ENCODE peak calls at places on chromosomes 13 and 19, in six cellular contexts. W is adipocyte, O is colonic mucosa, D is mucosa of descending colon, G is body of pancreas, C is fibroblast of lung. B is an unnamed sample. For H3K9me3 and H3K36me3, the result is how much of the 10 kb centered on the place peaks cover.

GRCh38 chr19:45729774-45730388 is 815 bp downstream of the FBXO46 start:
- DNase-seq in W (peak), O (no peak), D (no peak), G (no peak), C (no peak), B (no peak)

GRCh38 chr19:2549701-2550191 is 73.8 kb downstream of the GADD45B start:
- DNase-seq in W (peak), O (peak), D (peak), G (peak), C (peak), B (peak)

GRCh38 chr19:51614789-51615188 is 15.4 kb downstream of the SIGLEC5 start:
- DNase-seq in W (no peak), O (no peak), D (no peak), G (no peak), C (no peak), B (no peak)

GRCh38 chr19:40523322-40524047 is 53.2 kb upstream of the SHKBP1 start:
- DNase-seq in W (peak), O (peak), D (peak), G (peak), C (peak), B (peak)

GRCh38 chr13:104253063-104253680 is 1187.0 kb upstream of the SLC10A2 start:
- DNase-seq in W (no peak), O (no peak), D (no peak), G (no peak), C (peak), B (no peak)

GRCh38 chr19:58328999-58329398 is 2.2 kb downstream of the ZSCAN22 start:
- DNase-seq in W (no peak), O (no peak), D (no peak), G (no peak), C (no peak), B (no peak)

GRCh38 chr13:40206241-40207109 is 460.0 kb downstream of the FOXO1 start:
- DNase-seq in W (no peak), O (no peak), D (no peak), G (peak), C (peak), B (peak)

GRCh38 chr13:75705395-75705794 is 69.3 kb downstream of the LMO7 start:
- DNase-seq in W (peak), O (no peak), D (no peak), G (no peak), C (peak), B (no peak)

GRCh38 chr19:23512151-23512925 is 117.1 kb upstream of the ZNF91 start:
- DNase-seq in W (no peak), O (no peak), D (no peak), G (no peak), C (no peak), B (no peak)

GRCh38 chr13:42035905-42036521 is 12.4 kb upstream of the DGKH start:
- DNase-seq in W (no peak), O (no peak), D (no peak), G (no peak), C (no peak), B (no peak)

GRCh38 chr13:111212517-111212873 is 97.4 kb downstream of the ARHGEF7 start:
- DNase-seq in W (no peak), O (no peak), D (no peak), G (no peak), C (no peak), B (no peak)

GRCh38 chr13:31699650-31700049 is 39.7 kb upstream of the RXFP2 start:
- DNase-seq in W (no peak), O (no peak), D (no peak), G (no peak), C (no peak), B (no peak)

GRCh38 chr19:18291590-18292459 is 10.4 kb upstream of the JUND start:
- DNase-seq in W (peak), O (peak), D (peak), G (peak), C (peak), B (peak)

GRCh38 chr13:75581874-75582640 is 32.5 kb downstream of the UCHL3 start:
- DNase-seq in W (no peak), O (no peak), D (no peak), G (no peak), C (peak), B (no peak)

GRCh38 chr13:28049215-28049614 is 51.2 kb downstream of the FLT3 start:
- DNase-seq in W (no peak), O (no peak), D (no peak), G (no peak), C (no peak), B (no peak)

GRCh38 chr13:106105153-106105552 is 430.3 kb downstream of the EFNB2 start:
- DNase-seq in W (no peak), O (no peak), D (no peak), G (no peak), C (peak), B (peak)

GRCh38 chr13:42650470-42650869 is 76.5 kb downstream of the TNFSF11 start:
- DNase-seq in W (peak), O (no peak), D (no peak), G (no peak), C (no peak), B (no peak)

GRCh38 chr13:50387124-50387581 is 371.9 kb downstream of the KCNRG start:
- DNase-seq in W (peak), O (peak), D (peak), G (peak), C (peak), B (peak)

GRCh38 chr19:43430142-43430710 is 15.5 kb downstream of the TEX101 start:
- DNase-seq in W (no peak), O (peak), D (no peak), G (no peak), C (no peak), B (no peak)

GRCh38 chr19:4575978-4576933 is 16.8 kb upstream of the SEMA6B start:
- DNase-seq in W (peak), O (peak), D (no peak), G (peak), C (peak), B (peak)

GRCh38 chr13:39451301-39451700 is 151.7 kb downstream of the LHFPL6 start:
- DNase-seq in W (peak), O (no peak), D (no peak), G (no peak), C (peak), B (no peak)

GRCh38 chr19:42330521-42330835 is 5.0 kb downstream of the MEGF8 start:
- DNase-seq in W (peak), O (no peak), D (no peak), G (no peak), C (no peak), B (no peak)

GRCh38 chr19:35268546-35269424 is at the start of gene USF2:
- DNase-seq in W (peak), O (peak), D (peak), G (peak), C (peak), B (peak)

GRCh38 chr13:27044837-27045570 is 126.6 kb downstream of the USP12 start:
- DNase-seq in W (no peak), O (no peak), D (no peak), G (no peak), C (no peak), B (no peak)

DNA sequence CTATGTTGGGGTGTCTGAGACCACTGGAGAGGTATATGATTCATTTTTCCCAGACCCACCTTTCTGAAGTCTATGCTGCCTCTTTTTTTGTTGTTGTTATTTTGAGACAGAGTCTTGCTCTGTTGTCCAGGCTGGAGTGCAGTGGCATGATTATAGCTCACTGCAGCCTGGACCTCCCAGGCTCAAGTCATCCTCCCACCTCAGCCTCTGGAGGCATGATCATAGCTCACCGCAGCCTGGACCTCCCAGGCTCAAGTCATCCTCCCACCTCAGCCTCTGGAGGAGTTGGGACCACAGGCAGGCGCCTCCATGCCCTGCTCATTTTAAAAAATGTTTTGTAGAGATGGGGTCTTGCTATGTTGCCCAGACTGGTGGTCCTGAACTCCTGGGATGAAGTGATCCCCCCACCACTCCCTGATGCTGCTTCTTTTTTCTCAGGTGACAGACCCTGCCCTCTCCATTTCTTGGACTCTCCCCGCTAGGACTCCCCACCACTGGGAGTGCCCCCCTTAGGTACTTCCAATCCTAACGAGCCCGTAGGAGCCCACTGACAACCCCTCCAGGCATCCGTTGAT is 45.3 kb downstream of the ARHGEF18 start:
- DNase-seq in W (no peak), O (no peak), D (no peak), G (no peak), C (no peak), B (no peak)
- H3K9me3 ChIP-seq in W (under half), O (under half), D (under half), G (under half), C (under half), B (under half)

GRCh38 chr13:24742294-24742693 is 21.7 kb upstream of the RNF17 start:
- DNase-seq in W (no peak), O (no peak), D (no peak), G (no peak), C (peak), B (no peak)
- H3K36me3 ChIP-seq in W (under half), O (under half), D (under half), G (under half), C (under half), B (under half)

DNA sequence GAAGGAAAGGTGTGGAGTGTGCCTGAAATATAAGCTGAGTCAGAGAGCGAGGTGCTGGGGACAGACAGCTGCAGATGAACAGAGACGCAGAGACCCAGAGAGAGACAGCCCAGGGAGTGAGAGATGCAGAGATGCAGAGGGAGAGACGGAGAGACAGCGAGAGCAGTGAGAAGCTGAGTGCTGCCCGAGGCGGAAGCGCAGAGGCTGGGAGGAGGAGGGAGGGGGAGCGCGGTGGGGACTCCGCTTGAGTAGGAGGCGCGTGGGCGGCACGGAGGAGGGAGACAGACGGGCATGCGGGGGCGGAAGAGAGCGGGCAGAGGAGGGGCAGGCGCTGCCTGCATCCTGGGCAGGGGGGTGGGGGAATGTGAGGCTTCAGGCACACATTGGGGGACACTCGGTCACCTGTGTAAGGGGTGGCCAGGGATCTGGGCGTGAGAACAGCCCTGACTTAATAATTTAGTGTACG is 25.7 kb downstream of the SLC8A2 start:
- DNase-seq in W (peak), O (peak), D (peak), G (peak), C (no peak), B (peak)
- H3K4me3 ChIP-seq in W (no peak), O (no peak), D (no peak), G (no peak), C (no peak), B (no peak)

GRCh38 chr19:15669440-15669839 is 3.4 kb upstream of the CYP4F12 start:
- DNase-seq in W (no peak), O (no peak), D (no peak), G (no peak), C (no peak), B (no peak)
- H3K9me3 ChIP-seq in W (under half), O (under half), D (under half), G (under half), C (under half), B (under half)

GRCh38 chr19:7981199-7981598 is 24.2 kb downstream of the ELAVL1 start:
- DNase-seq in W (no peak), O (no peak), D (no peak), G (no peak), C (no peak), B (no peak)
- H3K36me3 ChIP-seq in W (half or more), O (under half), D (under half), G (under half), C (under half), B (half or more)

DNA sequence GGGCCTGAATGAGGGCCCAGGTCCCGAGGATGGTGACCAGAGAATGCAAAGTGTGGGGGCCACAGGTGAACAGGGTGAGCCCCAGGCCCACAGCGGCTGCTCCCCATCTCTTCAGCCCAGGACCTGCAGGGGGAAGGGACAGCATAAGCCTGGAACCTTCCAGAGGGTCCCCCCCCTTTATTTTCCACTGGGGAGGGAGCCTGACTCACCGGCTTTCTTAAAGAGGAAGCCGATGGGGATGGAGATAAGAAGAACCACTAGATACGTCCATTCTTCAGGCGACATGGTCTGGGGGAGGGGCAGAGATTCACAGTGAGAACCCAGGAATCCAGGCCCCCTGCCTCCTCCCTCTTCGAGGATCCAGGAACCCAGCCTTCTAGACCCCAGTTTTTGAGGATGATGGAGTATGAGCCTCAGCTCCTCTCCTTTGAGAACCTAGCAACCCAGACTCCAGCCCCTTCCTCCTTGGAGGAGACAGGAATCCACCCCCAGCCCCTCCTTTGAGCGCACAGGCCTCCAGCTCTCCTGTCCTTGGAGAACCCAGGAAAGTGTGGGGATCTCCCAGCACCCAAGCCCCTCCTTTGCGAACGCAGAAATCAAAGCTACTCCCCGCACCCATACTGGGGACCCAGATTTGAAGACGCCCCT is 1.0 kb downstream of the MBOAT7 start:
- DNase-seq in W (peak), O (peak), D (peak), G (no peak), C (peak), B (no peak)
- H3K4me3 ChIP-seq in W (peak), O (peak), D (peak), G (peak), C (peak), B (peak)

GRCh38 chr19:39218230-39219007 is 14.4 kb upstream of the SYCN start:
- DNase-seq in W (no peak), O (no peak), D (no peak), G (no peak), C (no peak), B (no peak)

GRCh38 chr19:39224910-39225309 is 19.9 kb downstream of the IFNL3 start:
- DNase-seq in W (no peak), O (no peak), D (no peak), G (no peak), C (no peak), B (no peak)

DNA sequence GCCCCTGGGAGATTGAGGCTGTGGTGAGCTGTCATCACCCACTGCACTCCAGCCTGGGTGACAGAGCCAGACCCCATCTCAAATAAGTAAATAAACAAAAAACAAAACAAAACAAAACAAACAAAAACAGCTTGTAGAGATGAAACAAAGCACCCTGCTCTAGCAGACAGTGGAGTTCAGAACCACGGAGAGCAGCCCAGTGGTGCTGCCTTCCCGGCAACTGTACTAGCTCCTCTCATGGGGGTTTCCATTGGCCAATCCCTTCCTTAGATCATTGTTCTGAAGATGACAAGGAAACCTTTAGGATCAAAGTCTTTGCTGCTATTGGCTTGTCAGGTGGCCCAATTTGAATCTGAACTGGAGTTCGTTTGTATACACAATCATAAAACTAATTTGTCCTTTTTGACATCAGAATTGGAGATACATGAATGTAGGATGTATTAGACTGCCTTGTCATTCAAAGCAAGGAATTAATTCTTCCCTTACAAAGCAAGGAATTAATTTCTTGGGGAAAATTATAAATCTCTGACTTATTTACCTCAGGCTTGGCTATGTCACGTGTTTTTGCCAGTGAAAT is 19.7 kb upstream of the SYCN start:
- DNase-seq in W (peak), O (no peak), D (no peak), G (no peak), C (peak), B (no peak)
- H3K9me3 ChIP-seq in W (under half), O (under half), D (under half), G (under half), C (under half), B (under half)

GRCh38 chr19:1377176-1377964 is 6.3 kb upstream of the NDUFS7 start:
- DNase-seq in W (no peak), O (no peak), D (no peak), G (no peak), C (no peak), B (no peak)

GRCh38 chr19:1374250-1374577 is 9.5 kb upstream of the NDUFS7 start:
- DNase-seq in W (no peak), O (no peak), D (no peak), G (no peak), C (no peak), B (no peak)

GRCh38 chr19:1377965-1378785 is 5.5 kb upstream of the NDUFS7 start:
- DNase-seq in W (no peak), O (no peak), D (no peak), G (no peak), C (no peak), B (no peak)

GRCh38 chr19:1373534-1374249 is 10.0 kb upstream of the NDUFS7 start:
- DNase-seq in W (no peak), O (no peak), D (no peak), G (peak), C (peak), B (no peak)

DNA sequence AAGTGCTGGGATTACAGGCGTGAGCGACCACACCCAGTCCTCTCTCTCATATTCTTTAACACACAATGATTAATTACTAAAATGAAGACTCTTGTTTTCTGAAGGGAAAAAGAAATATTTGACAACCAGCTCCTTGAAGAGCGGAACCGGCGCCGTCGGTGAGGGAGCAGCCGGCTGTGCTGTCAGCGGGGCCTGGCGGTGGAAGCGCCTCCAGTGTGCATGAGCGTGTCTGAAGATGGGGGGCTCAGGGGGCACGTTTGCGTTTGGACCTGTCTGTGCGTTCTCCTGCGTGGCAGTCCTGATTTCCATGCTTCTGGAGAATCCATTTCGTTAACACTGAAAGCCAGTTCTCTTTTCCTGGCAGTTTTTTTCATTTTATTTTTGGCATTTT is 7.3 kb upstream of the NDUFS7 start:
- DNase-seq in W (no peak), O (no peak), D (no peak), G (no peak), C (no peak), B (no peak)
- H3K36me3 ChIP-seq in W (under half), O (under half), D (under half), G (under half), C (under half), B (under half)

DNA sequence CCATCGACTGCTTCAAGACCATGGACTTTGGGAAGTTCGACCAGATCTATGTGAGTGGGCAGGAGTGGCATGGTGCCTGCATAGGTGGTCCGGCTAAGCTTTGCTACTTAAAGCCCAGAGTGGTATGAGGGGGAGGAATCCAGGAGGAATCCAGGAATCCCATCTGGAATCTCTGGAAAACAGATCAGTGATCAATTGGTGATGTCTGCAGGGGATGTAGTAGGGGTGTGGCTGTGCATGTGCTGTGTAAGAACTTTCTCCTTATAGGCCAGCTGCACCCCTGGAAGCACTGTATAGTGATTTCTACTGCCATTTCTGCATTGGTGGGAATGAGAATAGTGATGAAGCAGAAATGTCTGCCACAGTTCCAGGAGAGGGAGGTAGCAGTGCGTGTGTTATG is 23.6 kb downstream of the PNPLA6 start:
- DNase-seq in W (no peak), O (no peak), D (no peak), G (no peak), C (no peak), B (no peak)
- H3K4me3 ChIP-seq in W (no peak), O (no peak), D (no peak), G (no peak), C (no peak), B (no peak)

B was measured in MG63.